ENCODE peak calls at places on chromosome 9, in six cellular contexts. Y is progenitor cell of endocrine pancreas, P is A549, G is retinal pigment epithelial cell, F is H9, M is uterus. D is an unnamed sample.

GRCh38 chr9:37859043-37859442 is 44.9 kb downstream of the SLC25A51 start:
- DNase-seq in M (no peak), P (peak), G (no peak), F (no peak), Y (no peak), D (no peak)

GRCh38 chr9:99345936-99346335 is 123.9 kb downstream of the SEC61B start:
- DNase-seq in F (no peak), M (no peak), Y (no peak), G (peak), P (no peak), D (no peak)

GRCh38 chr9:91711755-91712591 is 238.1 kb downstream of the ROR2 start:
- DNase-seq in P (no peak), G (peak), M (no peak), F (no peak), Y (no peak), D (peak)

GRCh38 chr9:108182950-108183381 is 672.8 kb downstream of the ACTL7B start:
- DNase-seq in F (no peak), P (no peak), G (no peak), M (no peak), Y (no peak), D (peak)

GRCh38 chr9:107235765-107236442 is 47.2 kb upstream of the RAD23B start:
- DNase-seq in Y (no peak), P (no peak), G (no peak), F (no peak), M (no peak), D (no peak)

GRCh38 chr9:127264462-127265040 is at the start of gene GARNL3:
- DNase-seq in P (no peak), F (no peak), Y (no peak), G (no peak), M (no peak), D (no peak)

GRCh38 chr9:4567601-4568000 is 77.3 kb downstream of the SLC1A1 start:
- DNase-seq in G (no peak), F (no peak), Y (no peak), P (no peak), M (no peak), D (no peak)

GRCh38 chr9:89234636-89235035 is 56.0 kb upstream of the SHC3 start:
- DNase-seq in M (no peak), P (peak), G (no peak), Y (no peak), F (peak), D (peak)

GRCh38 chr9:10274983-10275382 is 337.8 kb downstream of the PTPRD start:
- DNase-seq in F (no peak), M (no peak), G (no peak), P (no peak), Y (no peak), D (no peak)

GRCh38 chr9:95720496-95720895 is 155.0 kb upstream of the ERCC6L2 start:
- DNase-seq in M (no peak), F (no peak), G (no peak), P (no peak), Y (no peak), D (no peak)

GRCh38 chr9:127473932-127474331 is 22.6 kb downstream of the LRSAM1 start:
- DNase-seq in F (no peak), P (no peak), Y (no peak), M (no peak), G (no peak), D (no peak)

GRCh38 chr9:79447760-79448159 is 124.0 kb upstream of the TLE4 start:
- DNase-seq in G (no peak), M (no peak), P (no peak), Y (no peak), F (no peak), D (no peak)

GRCh38 chr9:112299514-112299913 is 33.9 kb downstream of the PTBP3 start:
- DNase-seq in M (no peak), F (no peak), G (no peak), Y (no peak), P (peak), D (no peak)

GRCh38 chr9:77952641-77953341 is 78.8 kb downstream of the GNAQ start:
- DNase-seq in P (no peak), Y (no peak), F (no peak), M (no peak), G (no peak), D (no peak)

GRCh38 chr9:86470326-86470725 is 116.1 kb upstream of the TUT7 start:
- DNase-seq in Y (no peak), M (no peak), G (no peak), F (no peak), P (no peak), D (no peak)

GRCh38 chr9:93501406-93501805 is 48.0 kb upstream of the FAM120AOS start:
- DNase-seq in G (no peak), M (no peak), Y (no peak), F (no peak), P (no peak), D (no peak)

GRCh38 chr9:92931606-92932005 is 15.7 kb upstream of the FGD3 start:
- DNase-seq in Y (no peak), F (no peak), G (no peak), M (no peak), P (no peak), D (no peak)

GRCh38 chr9:135004772-135005171 is 82.7 kb upstream of the OLFM1 start:
- DNase-seq in P (no peak), G (no peak), M (no peak), F (no peak), Y (no peak), D (no peak)

GRCh38 chr9:117028103-117028858 is 341.2 kb downstream of the TRIM32 start:
- DNase-seq in G (no peak), F (no peak), Y (no peak), M (no peak), P (no peak), D (no peak)

GRCh38 chr9:134216961-134217360 is 52.6 kb upstream of the RNU6ATAC start:
- DNase-seq in M (no peak), G (no peak), F (no peak), P (no peak), Y (no peak), D (no peak)

GRCh38 chr9:87309236-87309635 is 188.4 kb upstream of the DAPK1 start:
- DNase-seq in Y (no peak), P (no peak), M (no peak), G (no peak), F (no peak), D (no peak)

GRCh38 chr9:36148652-36149051 is 12.1 kb downstream of the GLIPR2 start:
- DNase-seq in F (no peak), Y (no peak), P (peak), G (peak), M (peak), D (peak)

GRCh38 chr9:35569206-35569605 is 35.9 kb upstream of the TESK1 start:
- DNase-seq in P (no peak), Y (no peak), M (no peak), F (no peak), G (no peak), D (peak)

GRCh38 chr9:2916382-2916985 is 72.6 kb upstream of the PUM3 start:
- DNase-seq in G (no peak), P (no peak), Y (no peak), M (no peak), F (no peak), D (no peak)

GRCh38 chr9:16985559-16986348 is 115.3 kb upstream of the BNC2 start:
- DNase-seq in P (no peak), Y (no peak), G (no peak), M (no peak), F (no peak), D (no peak)

GRCh38 chr9:113375057-113376023 is 1.4 kb downstream of the HDHD3 start:
- DNase-seq in G (no peak), F (no peak), M (no peak), Y (no peak), P (peak), D (no peak)

GRCh38 chr9:37969130-37969529 is 65.2 kb upstream of the SLC25A51 start:
- DNase-seq in Y (no peak), M (no peak), F (no peak), G (no peak), P (peak), D (no peak)

GRCh38 chr9:38157711-38158110 is 88.7 kb upstream of the SHB start:
- DNase-seq in Y (no peak), F (no peak), M (no peak), G (no peak), P (no peak), D (no peak)

GRCh38 chr9:85268024-85268610 is 473.6 kb downstream of the AGTPBP1 start:
- DNase-seq in G (no peak), M (no peak), Y (no peak), F (no peak), P (no peak), D (no peak)

GRCh38 chr9:100505564-100506159 is 32.7 kb downstream of the TMEFF1 start:
- DNase-seq in P (peak), G (no peak), Y (peak), M (peak), F (peak), D (peak)

GRCh38 chr9:100498592-100498991 is 25.6 kb downstream of the TMEFF1 start:
- DNase-seq in G (no peak), F (no peak), P (no peak), M (no peak), Y (no peak), D (no peak)

GRCh38 chr9:100499460-100499859 is 26.5 kb downstream of the TMEFF1 start:
- DNase-seq in G (no peak), Y (no peak), F (no peak), P (no peak), M (no peak), D (no peak)

GRCh38 chr9:100499866-100500265 is 26.9 kb downstream of the TMEFF1 start:
- DNase-seq in F (no peak), M (no peak), P (no peak), G (no peak), Y (no peak), D (no peak)
- TF ChIP-seq CTCF in F (no peak), M (no peak), P (no peak), G (no peak), Y (no peak), D (no peak)

GRCh38 chr9:136570191-136570845 is 24.5 kb upstream of the NOTCH1 start:
- DNase-seq in G (no peak), P (no peak), F (no peak), Y (no peak), M (no peak), D (no peak)
- TF ChIP-seq CTCF in G (no peak), P (no peak), F (no peak), Y (no peak), M (no peak), D (no peak)

GRCh38 chr9:21965401-21965951 is 28.7 kb downstream of the CDKN2A start:
- DNase-seq in M (no peak), G (peak), F (peak), Y (peak), P (no peak), D (peak)
- TF ChIP-seq CTCF in M (no peak), G (peak), F (peak), Y (peak), P (no peak), D (no peak)

DNA sequence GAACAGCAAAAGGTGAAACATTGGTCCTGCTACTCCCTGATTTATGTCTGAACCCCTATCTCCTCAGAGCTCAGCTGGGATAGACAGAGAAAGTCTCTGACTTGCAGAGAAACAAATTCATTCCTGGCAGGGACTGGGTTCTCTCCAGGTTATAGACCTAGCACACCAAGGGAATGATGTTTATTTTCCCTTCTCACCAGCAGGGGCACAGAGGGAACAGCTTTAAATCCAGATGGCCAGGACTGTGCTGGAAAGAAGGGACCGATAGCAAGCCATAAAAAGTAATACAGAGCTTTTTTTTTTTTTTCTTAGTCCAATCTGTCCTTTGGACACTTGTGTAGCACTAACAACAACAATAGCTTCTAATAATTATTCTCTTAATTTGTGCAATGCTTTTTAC is 141.1 kb upstream of the C9orf72 start:
- DNase-seq in P (peak), G (no peak), Y (no peak), F (no peak), M (no peak), D (no peak)
- TF ChIP-seq CTCF in P (no peak), G (peak), Y (peak), F (peak), M (no peak), D (no peak)

GRCh38 chr9:71769175-71770165 is 1.2 kb upstream of the CEMIP2 start:
- DNase-seq in G (no peak), Y (peak), P (peak), M (peak), F (peak), D (peak)
- TF ChIP-seq CTCF in G (peak), Y (peak), P (peak), M (peak), F (peak), D (no peak)

DNA sequence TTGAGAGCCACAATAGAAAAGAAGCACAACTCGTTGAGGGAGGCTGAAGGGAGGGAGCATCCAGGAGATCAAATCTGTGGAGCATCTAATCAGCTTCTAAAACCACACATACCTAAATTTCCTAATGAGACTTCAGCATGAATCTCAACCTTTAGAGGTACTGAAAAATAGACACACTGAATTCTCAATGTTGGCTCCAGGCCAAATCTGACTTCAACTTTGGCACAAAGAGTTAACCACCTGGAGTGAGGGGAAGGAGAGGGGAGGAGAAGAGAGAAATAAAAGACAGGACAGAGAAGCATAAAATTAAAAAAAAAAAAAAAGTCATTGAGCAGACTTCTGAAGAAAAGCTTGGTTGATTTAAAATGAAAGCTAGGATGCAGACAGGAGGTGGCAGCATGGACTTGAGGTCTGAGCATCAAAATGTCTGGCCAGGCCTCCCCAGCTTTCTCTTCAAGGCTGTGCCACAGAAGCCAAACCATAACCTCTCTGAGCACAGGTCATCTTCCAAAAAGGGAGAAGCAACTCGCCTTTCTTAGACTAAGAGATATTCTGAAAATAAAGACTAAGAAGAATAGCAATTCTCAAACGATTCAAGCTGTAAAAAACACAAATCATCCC is 205.6 kb downstream of the DENND1A start:
- DNase-seq in Y (no peak), M (no peak), P (no peak), F (no peak), G (no peak), D (peak)
- TF ChIP-seq CTCF in Y (no peak), M (peak), P (no peak), F (no peak), G (peak), D (no peak)